ENCODE peak calls at places on chromosomes 16 and 17, in eight cellular contexts. Y is activated CD4-positive, CD25-positive, alpha-beta regulatory T cell treated with anti-CD3 and anti-CD28 coated beads, Interleukin-2, amount 50 U/mL, for 16 hours; N is stimulated activated CD4-positive, alpha-beta T cell treated with anti-CD3 and anti-CD28 coated beads, Interleukin-1b, Interleukin-23, amount 100 ng/mL, for 48 hours; W is stomach; V is HL-60; C is NCI-H510A; B is cerebellum; I is AG20443. L is an unnamed sample.

GRCh38 chr17:72444517-72445054 is 323.8 kb downstream of the SOX9 start:
- DNase-seq in N (no peak), V (no peak), C (no peak), Y (no peak), B (no peak), I (no peak), W (no peak), L (no peak)

GRCh38 chr16:17831330-17831729 is 360.6 kb upstream of the XYLT1 start:
- DNase-seq in W (no peak), B (no peak), V (no peak), I (no peak), C (peak), Y (no peak), N (no peak), L (no peak)

GRCh38 chr16:28951410-28951943 is 740 bp downstream of the NFATC2IP start:
- DNase-seq in B (no peak), Y (no peak), C (peak), W (no peak), I (no peak), V (no peak), N (no peak), L (peak)

GRCh38 chr17:79007504-79008381 is 1.8 kb downstream of the CANT1 start:
- DNase-seq in V (no peak), N (no peak), I (no peak), W (no peak), C (no peak), Y (no peak), B (no peak), L (peak)

GRCh38 chr16:649646-650045 is 481 bp downstream of the WDR90 start:
- DNase-seq in I (peak), N (no peak), V (no peak), C (no peak), B (no peak), W (no peak), Y (no peak), L (no peak)

GRCh38 chr16:52741386-52741785 is 194.4 kb upstream of the TOX3 start:
- DNase-seq in V (no peak), W (no peak), Y (no peak), N (no peak), B (no peak), I (no peak), C (no peak), L (no peak)

GRCh38 chr16:71920658-71921057 is 25.3 kb downstream of the IST1 start:
- DNase-seq in I (no peak), Y (no peak), N (no peak), W (no peak), C (no peak), B (no peak), V (no peak), L (no peak)

GRCh38 chr16:12099451-12100123 is 123.1 kb downstream of the SNX29 start:
- DNase-seq in Y (no peak), B (no peak), V (no peak), W (no peak), N (no peak), I (no peak), C (no peak), L (no peak)

GRCh38 chr16:53756329-53756996 is 52.5 kb downstream of the FTO start:
- DNase-seq in W (no peak), C (no peak), B (no peak), Y (no peak), N (no peak), V (no peak), I (no peak), L (no peak)

GRCh38 chr17:28889996-28890395 is 7.5 kb downstream of the FLOT2 start:
- DNase-seq in N (no peak), C (no peak), Y (no peak), I (no peak), V (peak), W (no peak), B (no peak), L (no peak)

GRCh38 chr16:8619671-8620370 is 1.7 kb upstream of the METTL22 start:
- DNase-seq in I (no peak), N (no peak), C (no peak), B (no peak), W (no peak), V (no peak), Y (no peak), L (no peak)

GRCh38 chr17:83067071-83067717 is 12.2 kb upstream of the METRNL start:
- DNase-seq in W (peak), C (no peak), V (no peak), I (no peak), N (no peak), B (no peak), Y (no peak), L (no peak)

GRCh38 chr16:19746561-19746960 is 28.5 kb downstream of the IQCK start:
- DNase-seq in N (no peak), C (no peak), Y (no peak), B (no peak), I (no peak), W (no peak), V (no peak), L (no peak)

GRCh38 chr16:78352184-78352583 is 252.7 kb downstream of the WWOX start:
- DNase-seq in B (no peak), I (no peak), N (no peak), W (no peak), Y (no peak), C (no peak), V (no peak), L (no peak)

GRCh38 chr17:81832608-81833159 is 407 bp downstream of the MCRIP1 start:
- DNase-seq in B (peak), N (peak), Y (no peak), I (peak), V (peak), C (no peak), W (no peak), L (peak)

GRCh38 chr17:74652020-74652419 is 28.5 kb upstream of the CD300E start:
- DNase-seq in N (no peak), V (no peak), W (no peak), I (no peak), B (no peak), C (no peak), Y (no peak), L (no peak)

GRCh38 chr17:41101586-41102259 is at the start of gene KRTAP4-16:
- DNase-seq in C (no peak), B (no peak), V (no peak), N (no peak), W (no peak), Y (no peak), I (no peak), L (no peak)

GRCh38 chr16:67150833-67151396 is at the start of gene B3GNT9:
- DNase-seq in Y (no peak), I (peak), W (peak), V (no peak), C (peak), B (peak), N (peak), L (peak)

GRCh38 chr17:28508325-28508724 is 2.2 kb downstream of the FOXN1 start:
- DNase-seq in N (no peak), C (no peak), V (no peak), B (no peak), Y (no peak), I (no peak), W (no peak), L (no peak)

GRCh38 chr17:68302066-68302564 is 10.8 kb downstream of the ARSG start:
- DNase-seq in N (no peak), I (no peak), V (no peak), W (no peak), Y (no peak), B (peak), C (no peak), L (no peak)

GRCh38 chr17:80942360-80943345 is 49.0 kb upstream of the CHMP6 start:
- DNase-seq in W (peak), Y (no peak), C (no peak), B (peak), N (no peak), I (peak), V (no peak), L (peak)

GRCh38 chr16:87951550-87952538 is 610 bp downstream of the BANP start:
- DNase-seq in W (no peak), I (no peak), B (no peak), C (no peak), Y (no peak), N (no peak), V (no peak), L (peak)

GRCh38 chr16:11560701-11561439 is 25.8 kb downstream of the LITAF start:
- DNase-seq in W (no peak), V (no peak), Y (peak), I (no peak), N (peak), C (no peak), B (no peak), L (no peak)

GRCh38 chr17:41369713-41370112 is at the start of gene KRT33B:
- DNase-seq in I (no peak), W (no peak), B (no peak), C (no peak), N (no peak), V (no peak), Y (no peak), L (no peak)

GRCh38 chr17:8267480-8268147 is 18.5 kb downstream of the PFAS start:
- DNase-seq in I (no peak), Y (no peak), N (no peak), V (no peak), W (no peak), C (no peak), B (no peak), L (no peak)

GRCh38 chr17:9240659-9241370 is 219.5 kb downstream of the NTN1 start:
- DNase-seq in W (peak), I (peak), V (no peak), C (no peak), B (no peak), N (no peak), Y (no peak), L (peak)

L was measured in colonic mucosa.